ENCODE peak calls at places on chromosomes 1 and 21, in five cellular contexts. One of them, this sample, is unnamed.

GRCh38 chr21:33027401-33028185 is 1.9 kb downstream of the OLIG2 start:
- DNase-seq in uterus: no peak
- DNase-seq in heart left ventricle: no peak
- DNase-seq in adrenal gland: no peak
- DNase-seq in upper lobe of left lung: peak; percentile 83
- DNase-seq in this sample: no peak

GRCh38 chr1:202807367-202807925 is 775 bp downstream of the KDM5B start:
- DNase-seq in uterus: peak; percentile 34
- DNase-seq in heart left ventricle: no peak
- DNase-seq in adrenal gland: peak; percentile 47
- DNase-seq in upper lobe of left lung: peak; percentile 86
- DNase-seq in this sample: peak; percentile 68

GRCh38 chr21:38495242-38495641 is 3.0 kb downstream of the ERG start:
- DNase-seq in uterus: no peak
- DNase-seq in heart left ventricle: no peak
- DNase-seq in adrenal gland: no peak
- DNase-seq in upper lobe of left lung: no peak
- DNase-seq in this sample: no peak

GRCh38 chr21:32021319-32022027 is 148.7 kb downstream of the HUNK start:
- DNase-seq in uterus: peak; percentile 31
- DNase-seq in heart left ventricle: peak; percentile 83
- DNase-seq in adrenal gland: no peak
- DNase-seq in upper lobe of left lung: peak; percentile 87
- DNase-seq in this sample: no peak

GRCh38 chr1:89523597-89524368 is 846 bp upstream of the LRRC8B start:
- DNase-seq in uterus: peak; percentile 16
- DNase-seq in heart left ventricle: no peak
- DNase-seq in adrenal gland: peak; percentile 60
- DNase-seq in upper lobe of left lung: no peak
- DNase-seq in this sample: no peak

GRCh38 chr1:236009857-236010256 is 55.0 kb downstream of the NID1 start:
- DNase-seq in uterus: no peak
- DNase-seq in heart left ventricle: no peak
- DNase-seq in adrenal gland: no peak
- DNase-seq in upper lobe of left lung: no peak
- DNase-seq in this sample: no peak

GRCh38 chr1:237470712-237471310 is 419.9 kb downstream of the ZP4 start:
- DNase-seq in uterus: no peak
- DNase-seq in heart left ventricle: peak; percentile 74
- DNase-seq in adrenal gland: no peak
- DNase-seq in upper lobe of left lung: no peak
- DNase-seq in this sample: no peak

GRCh38 chr1:197391303-197392226 is 123.5 kb downstream of the CRB1 start:
- DNase-seq in uterus: no peak
- DNase-seq in heart left ventricle: no peak
- DNase-seq in adrenal gland: no peak
- DNase-seq in upper lobe of left lung: no peak
- DNase-seq in this sample: no peak

GRCh38 chr1:197781998-197782718 is 6.9 kb upstream of the DENND1B start:
- DNase-seq in uterus: no peak
- DNase-seq in heart left ventricle: no peak
- DNase-seq in adrenal gland: no peak
- DNase-seq in upper lobe of left lung: no peak
- DNase-seq in this sample: no peak

GRCh38 chr1:114666954-114667353 is 2.9 kb downstream of the DENND2C start:
- DNase-seq in uterus: no peak
- DNase-seq in heart left ventricle: no peak
- DNase-seq in adrenal gland: no peak
- DNase-seq in upper lobe of left lung: no peak
- DNase-seq in this sample: no peak

GRCh38 chr1:206930210-206930798 is 8.6 kb upstream of the FCMR start:
- DNase-seq in uterus: no peak
- DNase-seq in heart left ventricle: no peak
- DNase-seq in adrenal gland: no peak
- DNase-seq in upper lobe of left lung: peak; percentile 78
- DNase-seq in this sample: no peak
- TF ChIP-seq POLR2A in uterus: no peak
- TF ChIP-seq POLR2A in heart left ventricle: no peak
- TF ChIP-seq POLR2A in adrenal gland: no peak
- TF ChIP-seq POLR2A in upper lobe of left lung: no peak
- TF ChIP-seq POLR2A in this sample: no peak

GRCh38 chr1:72281637-72282270 is 585 bp downstream of the NEGR1 start:
- DNase-seq in uterus: no peak
- DNase-seq in heart left ventricle: no peak
- DNase-seq in adrenal gland: peak; percentile 16
- DNase-seq in upper lobe of left lung: no peak
- DNase-seq in this sample: peak; percentile 17

GRCh38 chr1:72282271-72282656 is at the start of gene NEGR1:
- DNase-seq in uterus: peak; percentile 46
- DNase-seq in heart left ventricle: peak; percentile 57
- DNase-seq in adrenal gland: peak; percentile 42
- DNase-seq in upper lobe of left lung: peak; percentile 69
- DNase-seq in this sample: peak; percentile 55

GRCh38 chr1:72284084-72284397 is 1.7 kb upstream of the NEGR1 start:
- DNase-seq in uterus: no peak
- DNase-seq in heart left ventricle: no peak
- DNase-seq in adrenal gland: no peak
- DNase-seq in upper lobe of left lung: no peak
- DNase-seq in this sample: no peak

GRCh38 chr1:72283204-72284083 is 1.1 kb upstream of the NEGR1 start:
- DNase-seq in uterus: peak; percentile 75
- DNase-seq in heart left ventricle: peak; percentile 84
- DNase-seq in adrenal gland: peak; percentile 65
- DNase-seq in upper lobe of left lung: peak; percentile 94
- DNase-seq in this sample: peak; percentile 75

GRCh38 chr1:72282690-72283203 is 408 bp upstream of the NEGR1 start:
- DNase-seq in uterus: peak; percentile 88
- DNase-seq in heart left ventricle: peak; percentile 91
- DNase-seq in adrenal gland: peak; percentile 78
- DNase-seq in upper lobe of left lung: peak; percentile 96
- DNase-seq in this sample: peak; percentile 81
- TF ChIP-seq POLR2A in uterus: no peak
- TF ChIP-seq POLR2A in heart left ventricle: peak; percentile 21
- TF ChIP-seq POLR2A in adrenal gland: no peak
- TF ChIP-seq POLR2A in upper lobe of left lung: no peak
- TF ChIP-seq POLR2A in this sample: peak; percentile 51

GRCh38 chr1:21880619-21880970 is 56.5 kb downstream of the HSPG2 start:
- DNase-seq in uterus: no peak
- DNase-seq in heart left ventricle: no peak
- DNase-seq in adrenal gland: no peak
- DNase-seq in upper lobe of left lung: no peak
- DNase-seq in this sample: no peak

GRCh38 chr1:21878009-21878809 is 58.9 kb downstream of the HSPG2 start:
- DNase-seq in uterus: no peak
- DNase-seq in heart left ventricle: no peak
- DNase-seq in adrenal gland: no peak
- DNase-seq in upper lobe of left lung: peak; percentile 68
- DNase-seq in this sample: no peak

GRCh38 chr1:21879928-21880618 is 57.0 kb downstream of the HSPG2 start:
- DNase-seq in uterus: no peak
- DNase-seq in heart left ventricle: peak; percentile 72
- DNase-seq in adrenal gland: no peak
- DNase-seq in upper lobe of left lung: peak; percentile 80
- DNase-seq in this sample: no peak

GRCh38 chr1:21881250-21881649 is 55.9 kb downstream of the HSPG2 start:
- DNase-seq in uterus: no peak
- DNase-seq in heart left ventricle: no peak
- DNase-seq in adrenal gland: no peak
- DNase-seq in upper lobe of left lung: peak; percentile 60
- DNase-seq in this sample: no peak

DNA sequence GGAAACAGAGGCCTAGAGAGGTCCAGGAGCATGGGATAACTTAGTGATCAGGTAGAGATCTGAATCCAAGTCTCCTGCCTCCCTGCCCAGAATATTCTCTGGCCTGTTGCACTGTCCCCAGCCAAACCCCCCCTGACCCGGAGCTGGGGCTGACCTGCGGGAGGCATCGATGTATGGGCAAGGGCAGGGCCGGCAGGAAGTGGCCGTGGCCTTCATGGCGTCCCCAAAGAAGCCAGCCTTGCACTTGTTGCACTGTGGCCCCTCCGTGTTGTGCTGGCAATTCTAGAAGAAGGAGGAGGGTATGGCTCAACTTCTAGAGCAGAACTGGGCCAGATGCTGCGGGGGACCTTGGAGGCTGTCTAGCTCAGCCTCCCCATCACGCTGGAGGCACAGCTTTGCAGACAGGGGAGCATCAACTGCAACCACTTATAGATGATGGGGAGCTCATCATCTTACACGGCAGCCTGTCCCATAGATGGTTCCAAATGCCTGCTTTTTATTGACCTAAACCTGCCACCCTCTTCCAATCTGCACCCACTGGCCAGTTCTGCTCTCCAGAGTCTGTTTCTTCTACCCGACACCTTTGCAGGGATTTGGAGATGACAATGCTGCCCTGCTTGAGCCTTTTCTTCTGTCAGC is 58.2 kb downstream of the HSPG2 start:
- DNase-seq in uterus: no peak
- DNase-seq in heart left ventricle: no peak
- DNase-seq in adrenal gland: no peak
- DNase-seq in upper lobe of left lung: peak; percentile 61
- DNase-seq in this sample: no peak
- TF ChIP-seq POLR2A in uterus: no peak
- TF ChIP-seq POLR2A in heart left ventricle: no peak
- TF ChIP-seq POLR2A in adrenal gland: no peak
- TF ChIP-seq POLR2A in upper lobe of left lung: no peak
- TF ChIP-seq POLR2A in this sample: no peak

DNA sequence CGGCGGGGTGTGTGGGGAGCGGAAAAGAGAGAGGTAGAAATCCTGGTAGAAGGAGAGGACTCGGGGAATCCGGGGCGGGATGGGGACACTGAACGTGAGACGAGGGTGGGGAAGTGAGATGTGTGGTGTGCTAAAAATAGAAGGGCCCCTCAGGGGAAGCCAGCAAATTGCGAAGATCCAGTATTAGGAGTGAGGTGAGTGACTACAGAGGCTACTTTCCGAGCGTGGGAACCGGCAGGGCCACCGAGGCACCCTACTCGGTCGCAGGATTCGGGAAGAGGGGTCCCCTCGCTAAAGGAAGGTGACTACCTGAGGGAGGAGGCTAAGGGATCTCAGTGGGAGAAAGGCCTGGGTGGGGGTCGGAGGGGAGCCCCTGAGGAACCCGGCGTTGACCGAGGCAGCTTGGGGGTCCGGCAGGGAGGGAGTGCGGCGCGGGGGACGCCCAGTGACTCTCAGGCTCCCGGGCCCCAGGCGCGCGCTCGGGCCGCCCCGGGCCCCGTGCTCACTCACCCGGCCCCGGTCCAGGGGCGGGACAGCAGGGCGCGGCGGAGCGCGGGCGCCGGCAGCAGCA is 318 bp downstream of the ALDH4A1 start:
- DNase-seq in uterus: peak; percentile 34
- DNase-seq in heart left ventricle: peak; percentile 38
- DNase-seq in adrenal gland: no peak
- DNase-seq in upper lobe of left lung: no peak
- DNase-seq in this sample: no peak
- TF ChIP-seq POLR2A in uterus: peak; percentile 15
- TF ChIP-seq POLR2A in heart left ventricle: no peak
- TF ChIP-seq POLR2A in adrenal gland: peak; percentile 63
- TF ChIP-seq POLR2A in upper lobe of left lung: no peak
- TF ChIP-seq POLR2A in this sample: peak; percentile 27

GRCh38 chr1:46718727-46719622 is at the start of gene EFCAB14:
- DNase-seq in uterus: peak; percentile 97
- DNase-seq in heart left ventricle: peak; percentile 96
- DNase-seq in adrenal gland: peak; percentile 98
- DNase-seq in upper lobe of left lung: peak; percentile 100
- DNase-seq in this sample: peak; percentile 97
- TF ChIP-seq POLR2A in uterus: peak; percentile 36
- TF ChIP-seq POLR2A in heart left ventricle: peak; percentile 83
- TF ChIP-seq POLR2A in adrenal gland: peak; percentile 68
- TF ChIP-seq POLR2A in upper lobe of left lung: no peak
- TF ChIP-seq POLR2A in this sample: peak; percentile 58

This sample was measured in ovary.